ENCODE peak calls at places on chromosomes 1 and 21, in eight cellular contexts. R is CD8-positive, alpha-beta T cell; A is aorta; D is nephron progenitor cell; T is neural crest cell; F is Ammon's horn; H is astrocyte of the hippocampus; K is cardiac muscle cell. V is an unnamed sample.

GRCh38 chr1:247401310-247402098 is 14.5 kb upstream of the NLRP3 start:
- DNase-seq in R (no peak), H (no peak), D (no peak), K (no peak), A (no peak), F (no peak), T (no peak), V (no peak)

GRCh38 chr1:237205400-237206064 is 163.5 kb downstream of the RYR2 start:
- DNase-seq in K (peak), D (no peak), F (no peak), T (no peak), R (no peak), H (no peak), A (peak), V (no peak)

GRCh38 chr21:28445081-28445830 is 547.4 kb downstream of the LTN1 start:
- DNase-seq in H (no peak), K (peak), F (no peak), A (no peak), R (no peak), D (no peak), T (no peak), V (no peak)

GRCh38 chr1:170872663-170873062 is 62.7 kb upstream of the MROH9 start:
- DNase-seq in R (no peak), T (no peak), H (no peak), F (peak), A (no peak), D (no peak), K (no peak), V (no peak)

GRCh38 chr1:165842363-165843129 is 15.1 kb downstream of the UCK2 start:
- DNase-seq in D (no peak), A (no peak), R (no peak), T (no peak), H (peak), F (no peak), K (peak), V (no peak)

GRCh38 chr21:37765501-37765900 is 150.8 kb downstream of the KCNJ6 start:
- DNase-seq in K (no peak), F (no peak), D (no peak), R (no peak), A (no peak), H (no peak), T (no peak), V (no peak)

GRCh38 chr1:154729031-154729442 is 121.1 kb upstream of the ADAR start:
- DNase-seq in A (no peak), D (no peak), R (no peak), H (peak), T (no peak), K (peak), F (no peak), V (no peak)

GRCh38 chr1:71770121-71770520 is 512.2 kb downstream of the NEGR1 start:
- DNase-seq in R (no peak), A (no peak), T (no peak), F (no peak), D (no peak), K (peak), H (peak), V (no peak)

GRCh38 chr1:54135436-54136120 is 17.2 kb downstream of the CDCP2 start:
- DNase-seq in K (no peak), F (no peak), D (no peak), H (peak), A (no peak), T (no peak), R (no peak), V (no peak)

GRCh38 chr1:6942990-6943389 is 157.7 kb downstream of the CAMTA1 start:
- DNase-seq in R (no peak), F (no peak), A (no peak), T (no peak), D (no peak), H (no peak), K (no peak), V (no peak)

GRCh38 chr1:1759456-1760344 is 18.6 kb downstream of the NADK start:
- DNase-seq in T (no peak), F (no peak), K (no peak), H (no peak), R (no peak), A (no peak), D (no peak), V (peak)

V was measured in right lobe of liver.